ENCODE peak calls at places on chromosomes 4 and X, in eight cellular contexts. I, V, Y, H, T, L, S and U are unnamed samples.
A peak's percentile ranks its signal among the peaks of the same experiment; 100 is the strongest.

GRCh38 chr4:99670409-99671073 is 12.9 kb upstream of the C4orf54 start:
- DNase-seq in V (no peak), S (no peak), H (no peak), I (no peak), T (no peak), Y (no peak), L (no peak), U (no peak)

GRCh38 chrX:11209798-11210197 is 83.4 kb upstream of the AMELX start:
- DNase-seq in H (no peak), S (peak; percentile 7), Y (no peak), T (no peak), L (no peak), I (no peak), V (no peak), U (no peak)

GRCh38 chr4:133776961-133777360 is 424.6 kb downstream of the PABPC4L start:
- DNase-seq in H (no peak), V (no peak), L (no peak), Y (no peak), I (no peak), T (no peak), S (no peak), U (no peak)

GRCh38 chr4:68865760-68866159 is 50.0 kb downstream of the UGT2B10 start:
- DNase-seq in V (no peak), S (no peak), Y (no peak), L (no peak), T (no peak), H (no peak), I (no peak), U (no peak)

GRCh38 chr4:112946127-112946526 is 103.3 kb upstream of the ANK2 start:
- DNase-seq in T (no peak), L (no peak), H (no peak), V (no peak), I (no peak), Y (no peak), S (no peak), U (no peak)

GRCh38 chr4:87077834-87078585 is 142.4 kb downstream of the KLHL8 start:
- DNase-seq in Y (no peak), L (no peak), T (no peak), S (no peak), I (no peak), H (no peak), V (no peak), U (no peak)

GRCh38 chr4:80172203-80172602 is 25.1 kb upstream of the PRDM8 start:
- DNase-seq in L (peak; percentile 48), S (no peak), T (no peak), V (no peak), Y (no peak), I (no peak), H (no peak), U (no peak)

GRCh38 chrX:107659768-107660167 is 31.5 kb downstream of the PRPS1 start:
- DNase-seq in L (peak; percentile 25), H (no peak), V (no peak), T (no peak), S (peak; percentile 77), Y (no peak), I (peak; percentile 44), U (no peak)

GRCh38 chrX:12946838-12947544 is 27.9 kb upstream of the TMSB4X start:
- DNase-seq in H (no peak), L (peak; percentile 83), Y (peak; percentile 83), T (peak; percentile 60), S (peak; percentile 79), I (peak; percentile 76), V (peak; percentile 23), U (no peak)

GRCh38 chr4:68079918-68080317 is 49.8 kb downstream of the TMPRSS11F start:
- DNase-seq in V (no peak), S (no peak), H (no peak), L (no peak), Y (no peak), T (no peak), I (no peak), U (no peak)

GRCh38 chrX:72272868-72273267 is 4.2 kb downstream of the RPS4X start:
- DNase-seq in T (no peak), V (no peak), H (no peak), S (peak; percentile 61), Y (no peak), I (peak; percentile 45), L (peak; percentile 17), U (no peak)

GRCh38 chr4:90960840-90961239 is 833.6 kb downstream of the CCSER1 start:
- DNase-seq in I (no peak), V (no peak), T (no peak), H (no peak), S (no peak), Y (no peak), L (no peak), U (no peak)
- TF ChIP-seq CTCF in I (no peak), V (no peak), T (no peak), H (no peak), S (no peak), Y (no peak), L (no peak), U (no peak)

GRCh38 chr4:139514382-139515059 is 41.5 kb downstream of the SETD7 start:
- DNase-seq in Y (no peak), H (no peak), V (no peak), L (no peak), T (no peak), S (no peak), I (no peak), U (no peak)

GRCh38 chr4:139511320-139511719 is 44.7 kb downstream of the SETD7 start:
- DNase-seq in H (no peak), T (no peak), I (no peak), L (no peak), V (no peak), S (no peak), Y (no peak), U (no peak)

GRCh38 chr4:139506774-139507173 is 49.2 kb downstream of the SETD7 start:
- DNase-seq in V (no peak), Y (no peak), L (no peak), H (no peak), S (no peak), T (peak; percentile 21), I (no peak), U (no peak)

GRCh38 chr4:139508581-139509237 is 47.3 kb downstream of the SETD7 start:
- DNase-seq in I (no peak), Y (no peak), V (no peak), T (no peak), S (no peak), H (no peak), L (no peak), U (no peak)

GRCh38 chr4:139509727-139510410 is 46.1 kb downstream of the SETD7 start:
- DNase-seq in Y (no peak), S (peak; percentile 23), T (peak; percentile 27), V (no peak), I (no peak), L (no peak), H (no peak), U (no peak)
- TF ChIP-seq CTCF in Y (no peak), S (peak; percentile 41), T (peak; percentile 59), V (no peak), I (peak; percentile 63), L (no peak), H (peak; percentile 52), U (peak; percentile 65)

GRCh38 chr4:931960-932712 is at the start of the genes GAK and TMEM175:
- DNase-seq in H (peak; percentile 97), T (peak; percentile 95), I (peak; percentile 91), L (peak; percentile 96), V (peak; percentile 95), S (peak; percentile 99), Y (peak; percentile 98), U (peak; percentile 98)
- TF ChIP-seq CTCF in H (no peak), T (no peak), I (no peak), L (no peak), V (no peak), S (no peak), Y (no peak), U (peak; percentile 32)

DNA sequence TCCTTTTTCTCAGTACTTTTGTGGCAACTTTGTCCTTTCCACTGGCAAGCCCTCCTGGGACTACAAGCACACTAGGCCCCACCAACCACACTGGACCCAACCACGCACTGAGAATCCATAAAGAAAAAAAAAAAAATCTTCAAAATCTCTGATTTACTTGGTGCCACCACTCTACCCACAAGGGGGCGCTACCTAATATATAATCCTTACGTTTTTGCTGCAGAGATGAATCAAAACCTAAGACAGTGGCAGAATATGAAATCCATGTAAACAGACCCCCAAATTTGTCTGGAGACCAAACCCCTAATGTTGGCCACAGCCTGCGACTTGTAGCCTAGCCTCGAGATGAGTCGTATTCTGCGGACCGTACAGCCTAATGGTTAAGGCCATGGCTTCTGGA is 63.5 kb upstream of the ARHGAP36 start:
- DNase-seq in V (no peak), L (peak; percentile 45), H (no peak), S (peak; percentile 7), T (no peak), I (no peak), Y (no peak), U (no peak)
- TF ChIP-seq CTCF in V (peak; percentile 38), L (peak; percentile 51), H (peak; percentile 47), S (peak; percentile 31), T (peak; percentile 6), I (peak; percentile 75), Y (no peak), U (peak; percentile 85)

GRCh38 chr4:73803213-73803612 is 33.3 kb upstream of the CXCL6 start:
- DNase-seq in V (no peak), H (no peak), I (no peak), L (no peak), Y (no peak), T (no peak), S (peak; percentile 28), U (no peak)
- TF ChIP-seq CTCF in V (no peak), H (no peak), I (no peak), L (no peak), Y (no peak), T (no peak), S (no peak), U (no peak)

GRCh38 chrX:23817979-23818336 is 35.0 kb downstream of the SAT1 start:
- DNase-seq in V (no peak), T (no peak), L (no peak), Y (no peak), S (no peak), I (no peak), H (no peak), U (no peak)
- TF ChIP-seq CTCF in V (no peak), T (no peak), L (no peak), Y (no peak), S (no peak), I (no peak), H (no peak), U (no peak)